ENCODE peak calls at places on chromosome 9, in five cellular contexts. X, F, R, M and K are unnamed samples.

GRCh38 chr9:136902259-136902821 is 16.0 kb downstream of the TRAF2 start:
- DNase-seq in F (no peak), R (peak), M (no peak), X (peak), K (peak)

GRCh38 chr9:87194471-87194870 is 247.2 kb upstream of the GAS1 start:
- DNase-seq in M (no peak), X (no peak), R (no peak), F (peak), K (peak)

GRCh38 chr9:109068764-109069163 is 51.0 kb downstream of the TMEM245 start:
- DNase-seq in M (no peak), F (no peak), R (no peak), X (no peak), K (no peak)

GRCh38 chr9:34603610-34604231 is 8.2 kb downstream of the RPP25L start:
- DNase-seq in R (peak), F (peak), X (peak), M (peak), K (peak)

GRCh38 chr9:128105538-128106175 is 21.9 kb downstream of the PTGES2 start:
- DNase-seq in R (no peak), X (no peak), F (no peak), M (no peak), K (no peak)

GRCh38 chr9:90198956-90199355 is 443.7 kb downstream of the DIRAS2 start:
- DNase-seq in M (no peak), F (no peak), X (no peak), R (no peak), K (no peak)

GRCh38 chr9:80285325-80285724 is 713.6 kb downstream of the TLE4 start:
- DNase-seq in R (no peak), X (no peak), M (peak), F (no peak), K (peak)

GRCh38 chr9:129479217-129480011 is 141.5 kb downstream of the C9orf50 start:
- DNase-seq in X (no peak), M (no peak), R (no peak), F (no peak), K (peak)

GRCh38 chr9:89422151-89422918 is 75.6 kb downstream of the SEMA4D start:
- DNase-seq in X (peak), R (no peak), M (no peak), F (peak), K (peak)